ENCODE peak calls at places on chromosomes 4 and X, in four cellular contexts. One of them, this sample, is unnamed.
A peak's percentile ranks its signal among the peaks of the same experiment; 100 is the strongest.

GRCh38 chrX:19886888-19887531 is 390 bp downstream of the SH3KBP1 start:
- DNase-seq in retina: peak; percentile 21
- DNase-seq in posterior cingulate gyrus: peak; percentile 9
- DNase-seq in stomach: peak; percentile 28
- DNase-seq in this sample: no peak

GRCh38 chr4:26462874-26463273 is 27.4 kb downstream of the CCKAR start:
- DNase-seq in posterior cingulate gyrus: no peak
- DNase-seq in retina: no peak
- DNase-seq in stomach: no peak
- DNase-seq in this sample: no peak

GRCh38 chrX:119121341-119121740 is 6.3 kb downstream of the KIAA1210 start:
- DNase-seq in posterior cingulate gyrus: no peak
- DNase-seq in retina: no peak
- DNase-seq in stomach: no peak
- DNase-seq in this sample: no peak

GRCh38 chrX:55451990-55452824 is at the start of gene MAGEH1:
- DNase-seq in posterior cingulate gyrus: peak; percentile 86
- DNase-seq in stomach: peak; percentile 81
- DNase-seq in retina: peak; percentile 83
- DNase-seq in this sample: peak; percentile 83

GRCh38 chr4:152369903-152370296 is 166.0 kb downstream of the FBXW7 start:
- DNase-seq in posterior cingulate gyrus: no peak
- DNase-seq in stomach: no peak
- DNase-seq in retina: no peak
- DNase-seq in this sample: no peak

GRCh38 chrX:68995780-68996551 is 167.1 kb downstream of the EFNB1 start:
- DNase-seq in stomach: no peak
- DNase-seq in retina: no peak
- DNase-seq in posterior cingulate gyrus: no peak
- DNase-seq in this sample: no peak

GRCh38 chr4:39933689-39934590 is 43.8 kb downstream of the PDS5A start:
- DNase-seq in posterior cingulate gyrus: no peak
- DNase-seq in stomach: no peak
- DNase-seq in retina: no peak
- DNase-seq in this sample: no peak

GRCh38 chr4:6694177-6694901 is 661 bp downstream of the S100P start:
- DNase-seq in stomach: no peak
- DNase-seq in posterior cingulate gyrus: no peak
- DNase-seq in retina: no peak
- DNase-seq in this sample: no peak

GRCh38 chr4:3865986-3866812 is 100.0 kb downstream of the ADRA2C start:
- DNase-seq in stomach: no peak
- DNase-seq in posterior cingulate gyrus: no peak
- DNase-seq in retina: no peak
- DNase-seq in this sample: no peak

GRCh38 chr4:151409470-151410313 is 716 bp downstream of the FHIP1A start:
- DNase-seq in posterior cingulate gyrus: no peak
- DNase-seq in stomach: peak; percentile 49
- DNase-seq in retina: peak; percentile 54
- DNase-seq in this sample: peak; percentile 34

GRCh38 chr4:138087181-138087714 is 154.9 kb downstream of the SLC7A11 start:
- DNase-seq in stomach: no peak
- DNase-seq in retina: no peak
- DNase-seq in posterior cingulate gyrus: no peak
- DNase-seq in this sample: no peak

GRCh38 chr4:67933755-67934154 is 29.5 kb downstream of the TMPRSS11A start:
- DNase-seq in stomach: no peak
- DNase-seq in posterior cingulate gyrus: no peak
- DNase-seq in retina: no peak
- DNase-seq in this sample: no peak

GRCh38 chr4:168623011-168623410 is 126.2 kb downstream of the PALLD start:
- DNase-seq in posterior cingulate gyrus: no peak
- DNase-seq in stomach: no peak
- DNase-seq in retina: no peak
- DNase-seq in this sample: no peak

GRCh38 chrX:40478457-40479065 is 102.2 kb upstream of the ATP6AP2 start:
- DNase-seq in posterior cingulate gyrus: no peak
- DNase-seq in retina: no peak
- DNase-seq in stomach: no peak
- DNase-seq in this sample: no peak

GRCh38 chrX:43456056-43456455 is 200.0 kb upstream of the MAOA start:
- DNase-seq in posterior cingulate gyrus: no peak
- DNase-seq in retina: peak; percentile 10
- DNase-seq in stomach: no peak
- DNase-seq in this sample: no peak

GRCh38 chrX:140975472-140975871 is 26.9 kb upstream of the SPANXB1 start:
- DNase-seq in stomach: no peak
- DNase-seq in retina: no peak
- DNase-seq in posterior cingulate gyrus: no peak
- DNase-seq in this sample: no peak

GRCh38 chr4:184471872-184472539 is 2.3 kb downstream of the IRF2 start:
- DNase-seq in posterior cingulate gyrus: no peak
- DNase-seq in retina: no peak
- DNase-seq in stomach: no peak
- DNase-seq in this sample: no peak

GRCh38 chr4:13024147-13025105 is 459.7 kb downstream of the RAB28 start:
- DNase-seq in stomach: no peak
- DNase-seq in retina: no peak
- DNase-seq in posterior cingulate gyrus: no peak
- DNase-seq in this sample: no peak

GRCh38 chr4:165294907-165295306 is 32.6 kb upstream of the MSMO1 start:
- DNase-seq in stomach: no peak
- DNase-seq in posterior cingulate gyrus: no peak
- DNase-seq in retina: no peak
- DNase-seq in this sample: no peak